ENCODE peak calls at places on chromosomes 5 and 9, in five cellular contexts. J, U, R, T and Y are unnamed samples.

GRCh38 chr5:16137177-16137576 is 42.4 kb downstream of the MARCHF11 start:
- DNase-seq in U (no peak), R (no peak), J (no peak), T (no peak), Y (no peak)

GRCh38 chr9:14424323-14424722 is 110.4 kb upstream of the NFIB start:
- DNase-seq in R (no peak), J (no peak), T (no peak), U (no peak), Y (no peak)

GRCh38 chr9:131603711-131604439 is 58.6 kb downstream of the PRRT1B start:
- DNase-seq in U (no peak), T (no peak), R (no peak), J (no peak), Y (no peak)

GRCh38 chr5:4533457-4534105 is 606.5 kb upstream of the ADAMTS16 start:
- DNase-seq in U (no peak), R (peak; percentile 38), T (no peak), J (no peak), Y (peak; percentile 63)

GRCh38 chr5:36739751-36740221 is 133.4 kb downstream of the SLC1A3 start:
- DNase-seq in T (peak; percentile 73), R (peak; percentile 55), U (peak; percentile 73), J (peak; percentile 70), Y (peak; percentile 29)

GRCh38 chr9:33140406-33141360 is 26.5 kb downstream of the B4GALT1 start:
- DNase-seq in T (no peak), J (no peak), R (no peak), U (no peak), Y (no peak)

GRCh38 chr9:102354041-102354440 is 615.6 kb upstream of the GRIN3A start:
- DNase-seq in J (no peak), T (no peak), R (no peak), U (no peak), Y (no peak)

GRCh38 chr5:54621048-54621447 is 103.5 kb downstream of the SNX18 start:
- DNase-seq in T (no peak), J (no peak), R (no peak), U (no peak), Y (no peak)

GRCh38 chr9:86838883-86839497 is 108.3 kb downstream of the GAS1 start:
- DNase-seq in R (no peak), U (no peak), J (no peak), T (no peak), Y (no peak)

GRCh38 chr9:136978073-136978864 is 965 bp downstream of the PTGDS start:
- DNase-seq in R (no peak), T (peak; percentile 82), J (peak; percentile 77), U (no peak), Y (no peak)

GRCh38 chr9:131402738-131403492 is 9.0 kb downstream of the PRRC2B start:
- DNase-seq in T (no peak), J (peak; percentile 96), R (peak; percentile 79), U (no peak), Y (peak; percentile 87)

GRCh38 chr9:98333703-98334582 is 78.5 kb upstream of the TBC1D2 start:
- DNase-seq in J (peak; percentile 86), U (peak; percentile 66), R (peak; percentile 84), T (no peak), Y (peak; percentile 79)

GRCh38 chr5:56128166-56128565 is 105.0 kb downstream of the ANKRD55 start:
- DNase-seq in J (no peak), T (no peak), R (no peak), U (no peak), Y (no peak)

GRCh38 chr5:151906246-151906645 is 18.4 kb downstream of the GLRA1 start:
- DNase-seq in U (no peak), T (no peak), R (no peak), J (no peak), Y (peak; percentile 47)

GRCh38 chr5:177447611-177448243 is 1.1 kb downstream of the PRR7 start:
- DNase-seq in U (peak; percentile 73), J (peak; percentile 83), R (peak; percentile 94), T (peak; percentile 73), Y (peak; percentile 60)

GRCh38 chr5:180135967-180136641 is 64.5 kb upstream of the RNF130 start:
- DNase-seq in J (no peak), T (no peak), U (no peak), R (no peak), Y (no peak)

GRCh38 chr5:170278611-170279500 is 18.7 kb downstream of the LCP2 start:
- DNase-seq in T (no peak), R (no peak), U (no peak), J (no peak), Y (no peak)

GRCh38 chr9:71755869-71756268 is 12.4 kb downstream of the CEMIP2 start:
- DNase-seq in T (no peak), U (no peak), R (no peak), J (no peak), Y (no peak)

GRCh38 chr5:161009194-161009593 is 157.2 kb upstream of the ATP10B start:
- DNase-seq in U (no peak), T (no peak), J (no peak), R (no peak), Y (no peak)

GRCh38 chr9:115301581-115301980 is 183.6 kb upstream of the TNC start:
- DNase-seq in J (no peak), U (no peak), R (no peak), T (no peak), Y (no peak)

GRCh38 chr9:2727966-2728613 is 10.8 kb downstream of the KCNV2 start:
- DNase-seq in T (no peak), U (peak; percentile 4), J (peak; percentile 81), R (peak; percentile 52), Y (peak; percentile 46)

GRCh38 chr9:75148551-75148950 is 60.2 kb downstream of the OSTF1 start:
- DNase-seq in J (peak; percentile 90), T (no peak), R (peak; percentile 14), U (no peak), Y (peak; percentile 96)

GRCh38 chr5:119402081-119402480 is 46.3 kb downstream of the TNFAIP8 start:
- DNase-seq in J (no peak), R (no peak), T (no peak), U (no peak), Y (no peak)

GRCh38 chr9:16069671-16070586 is 517.1 kb downstream of the CCDC171 start:
- DNase-seq in R (no peak), T (no peak), J (peak; percentile 33), U (no peak), Y (peak; percentile 78)

GRCh38 chr5:158812381-158812780 is 287.3 kb downstream of the EBF1 start:
- DNase-seq in J (no peak), U (no peak), T (no peak), R (no peak), Y (no peak)

GRCh38 chr9:16335788-16336580 is 534.5 kb downstream of the BNC2 start:
- DNase-seq in R (peak; percentile 98), J (peak; percentile 100), T (no peak), U (peak; percentile 22), Y (peak; percentile 100)

GRCh38 chr5:164617290-164617689 is 1111.9 kb downstream of the MAT2B start:
- DNase-seq in J (no peak), U (no peak), T (no peak), R (no peak), Y (no peak)

GRCh38 chr5:163094492-163095180 is 342.8 kb upstream of the CCNG1 start:
- DNase-seq in R (no peak), J (no peak), U (no peak), T (no peak), Y (no peak)

GRCh38 chr5:124519396-124519795 is 227.0 kb downstream of the ZNF608 start:
- DNase-seq in J (peak; percentile 91), U (no peak), R (peak; percentile 31), T (no peak), Y (peak; percentile 86)

DNA sequence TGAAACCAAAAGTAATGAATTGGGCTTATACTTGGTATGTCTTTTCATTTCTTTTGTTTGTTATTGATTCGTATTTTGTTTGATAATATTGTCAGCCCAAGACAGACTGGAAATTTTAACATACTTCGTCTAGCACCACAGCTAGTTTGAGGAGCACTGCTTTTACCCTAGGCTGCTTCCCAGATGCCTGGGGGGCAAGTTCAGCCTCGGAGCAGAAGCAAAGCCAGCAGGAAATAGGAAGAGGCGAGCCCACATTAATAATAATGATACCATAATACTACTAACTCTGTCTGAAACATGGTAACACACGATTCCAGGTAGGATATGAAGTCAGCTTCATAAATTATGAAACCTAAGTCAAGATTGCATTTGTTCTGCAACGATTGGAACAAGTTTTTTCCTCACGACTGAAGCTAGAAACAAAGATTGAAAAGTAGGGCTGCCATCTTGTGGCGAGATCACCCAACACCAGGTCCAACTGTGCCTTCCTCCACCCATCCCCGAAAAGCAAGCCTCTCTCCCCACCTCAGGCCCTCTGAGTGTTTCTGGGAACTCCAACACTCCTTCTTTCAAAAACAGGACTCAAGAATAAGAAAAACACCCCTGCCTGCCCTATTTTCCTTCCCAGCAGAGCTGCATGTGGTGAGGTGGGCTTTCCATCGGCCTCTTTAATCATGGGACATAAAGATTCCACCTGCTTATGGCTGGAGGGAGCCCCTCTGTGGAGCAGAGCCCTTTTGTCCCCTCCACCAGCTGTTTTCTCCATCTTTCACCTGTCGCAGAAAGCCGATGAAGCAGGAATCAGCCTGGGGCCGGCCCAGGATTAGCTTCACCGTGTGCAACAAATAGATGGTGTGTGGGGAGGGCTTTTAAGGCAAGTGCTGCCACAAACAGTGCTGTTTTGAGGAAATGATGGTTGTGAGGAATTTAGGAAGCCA is 236.3 kb downstream of the CAAP1 start:
- DNase-seq in J (peak; percentile 49), R (no peak), U (peak; percentile 10), T (peak; percentile 35), Y (no peak)
- H3K4me3 ChIP-seq in J (peak overlapping the region; percentile 44), R (peak overlapping the region; percentile 8), U (no peak overlapping the region), T (no peak overlapping the region), Y (no peak overlapping the region)

DNA sequence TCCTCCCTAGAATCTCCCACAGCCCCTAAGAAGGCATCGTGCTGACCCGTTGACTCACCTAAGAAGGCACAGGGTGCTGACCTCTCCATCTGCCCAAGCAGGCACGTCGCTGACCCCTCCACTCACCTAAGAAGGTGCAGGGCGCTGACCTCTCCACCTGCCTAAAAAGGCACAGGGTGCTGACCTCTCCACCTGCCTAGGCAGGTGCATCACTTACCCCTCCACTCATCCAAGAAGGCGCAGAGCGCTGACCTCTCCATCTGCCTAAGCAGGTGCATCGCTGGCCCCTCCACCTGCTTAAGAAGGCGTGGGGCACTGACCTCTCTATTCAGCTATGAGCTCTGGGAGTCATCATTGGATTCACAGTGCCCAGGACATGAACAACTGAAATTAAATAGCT is 54.4 kb upstream of the FCN1 start:
- DNase-seq in J (no peak), R (no peak), T (no peak), U (no peak), Y (no peak)
- H3K9ac ChIP-seq in J (no peak overlapping the region), R (no peak overlapping the region), T (no peak overlapping the region), U (no peak overlapping the region), Y (no peak overlapping the region)

GRCh38 chr9:129489838-129490582 is 130.9 kb downstream of the C9orf50 start:
- DNase-seq in U (no peak), J (peak; percentile 55), R (no peak), T (no peak), Y (no peak)
- H3K4me3 ChIP-seq in U (peak overlapping the region; percentile 58), J (peak overlapping the region; percentile 70), R (no peak overlapping the region), T (peak overlapping the region; percentile 52), Y (peak overlapping the region; percentile 54)

DNA sequence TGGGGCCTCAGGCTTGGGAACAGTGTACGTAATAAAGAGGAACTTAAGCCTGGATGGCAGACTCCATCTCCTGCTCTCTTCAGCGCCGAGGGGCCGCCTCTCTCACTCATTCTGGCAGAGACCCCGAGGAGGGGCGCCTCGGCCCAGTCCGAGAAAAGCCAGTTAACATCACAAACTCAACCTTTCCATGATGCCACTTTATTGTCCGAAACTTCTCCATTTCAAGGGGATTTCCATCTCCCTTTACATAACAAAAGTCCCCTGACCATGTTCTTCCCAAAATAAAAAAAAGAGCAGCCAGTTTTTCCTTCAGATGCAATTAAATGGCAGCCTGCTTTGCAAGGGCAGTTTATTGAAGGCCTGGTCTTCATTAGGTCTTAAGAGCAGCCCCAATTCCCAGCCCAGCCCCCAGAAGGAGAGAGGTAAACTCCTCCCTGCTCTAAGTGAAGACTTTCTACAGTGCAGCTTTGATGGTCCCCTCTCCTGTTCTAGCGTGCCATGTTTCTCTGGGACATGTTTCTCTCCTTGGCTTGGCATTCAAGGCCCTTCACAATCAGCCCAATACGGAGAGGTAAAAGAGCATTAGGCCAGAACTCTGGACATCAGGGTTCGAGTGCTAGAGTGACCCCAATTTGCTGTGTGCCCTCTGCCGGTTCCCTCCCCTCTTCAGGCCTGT is 19.5 kb upstream of the RAB14 start:
- DNase-seq in U (no peak), R (no peak), T (no peak), J (no peak), Y (no peak)
- H3K9ac ChIP-seq in U (no peak overlapping the region), R (no peak overlapping the region), T (no peak overlapping the region), J (no peak overlapping the region), Y (no peak overlapping the region)